ENCODE peak calls at places on chromosomes 1 and 21, in five cellular contexts. A is RPMI7951; W is stimulated activated CD8-positive, alpha-beta memory T cell treated with anti-CD3 and anti-CD28 coated beads, Interleukin-7, amount 100 ng/mL, for 1 hour; I is foreskin fibroblast; F is T-helper 2 cell. Q is an unnamed sample.

GRCh38 chr1:221776495-221777413 is 34.9 kb upstream of the DUSP10 start:
- DNase-seq in F (peak; percentile 47), I (no peak), A (peak; percentile 36), W (no peak), Q (peak; percentile 25)

GRCh38 chr21:32021319-32022027 is 148.7 kb downstream of the HUNK start:
- DNase-seq in I (no peak), W (no peak), A (no peak), F (no peak), Q (no peak)

GRCh38 chr1:119947468-119947867 is 51.2 kb upstream of the ADAM30 start:
- DNase-seq in F (no peak), W (no peak), A (peak; percentile 86), I (peak; percentile 91), Q (no peak)

GRCh38 chr1:177849130-177849529 is 120.7 kb downstream of the SEC16B start:
- DNase-seq in F (no peak), W (no peak), A (no peak), I (peak; percentile 48), Q (no peak)

GRCh38 chr1:207034998-207035397 is 2.4 kb upstream of the C1orf116 start:
- DNase-seq in I (peak; percentile 68), F (no peak), W (no peak), A (peak; percentile 55), Q (no peak)

GRCh38 chr1:183349201-183349711 is 68.9 kb downstream of the NMNAT2 start:
- DNase-seq in F (no peak), I (peak; percentile 40), A (peak; percentile 44), W (no peak), Q (no peak)

GRCh38 chr21:41497836-41498235 is 10.1 kb downstream of the TMPRSS2 start:
- DNase-seq in A (no peak), F (no peak), W (no peak), I (no peak), Q (no peak)

GRCh38 chr1:240031414-240031813 is 60.3 kb upstream of the FMN2 start:
- DNase-seq in W (no peak), A (peak; percentile 35), F (no peak), I (peak; percentile 58), Q (no peak)

GRCh38 chr1:85576642-85577420 is 3.7 kb upstream of the CCN1 start:
- DNase-seq in F (peak; percentile 62), W (no peak), I (peak; percentile 93), A (peak; percentile 93), Q (peak; percentile 87)

GRCh38 chr1:33927721-33928120 is 63.8 kb downstream of the HMGB4 start:
- DNase-seq in I (no peak), F (no peak), W (no peak), A (peak; percentile 56), Q (no peak)

GRCh38 chr1:153629343-153629665 is 1.1 kb downstream of the S100A1 start:
- DNase-seq in F (no peak), W (no peak), A (no peak), I (no peak), Q (no peak)

GRCh38 chr1:209873067-209873810 is 45.5 kb downstream of the UTP25 start:
- DNase-seq in W (no peak), A (peak; percentile 68), I (peak; percentile 78), F (no peak), Q (no peak)

GRCh38 chr1:169086603-169087455 is 19.7 kb upstream of the ATP1B1 start:
- DNase-seq in W (no peak), F (peak; percentile 25), A (peak; percentile 25), I (no peak), Q (peak; percentile 16)

GRCh38 chr1:152182431-152182830 is 23.4 kb upstream of the RPTN start:
- DNase-seq in A (peak; percentile 26), W (no peak), I (no peak), F (peak; percentile 10), Q (no peak)

GRCh38 chr1:38446936-38447335 is 400.3 kb upstream of the POU3F1 start:
- DNase-seq in F (no peak), I (no peak), A (no peak), W (no peak), Q (no peak)

GRCh38 chr1:202143768-202144509 is 598 bp downstream of the ARL8A start:
- DNase-seq in A (no peak), W (no peak), F (peak; percentile 52), I (no peak), Q (peak; percentile 75)

GRCh38 chr1:60149254-60149653 is 75.7 kb upstream of the C1orf87 start:
- DNase-seq in I (no peak), F (no peak), A (no peak), W (no peak), Q (no peak)

GRCh38 chr1:207866471-207867135 is 44.3 kb downstream of the CD34 start:
- DNase-seq in F (peak; percentile 48), I (no peak), A (no peak), W (no peak), Q (no peak)

GRCh38 chr1:172932981-172933380 is 117.8 kb downstream of the TNFSF18 start:
- DNase-seq in W (no peak), I (no peak), F (no peak), A (peak; percentile 54), Q (no peak)

GRCh38 chr1:92030701-92031107 is 919 bp downstream of the EPHX4 start:
- DNase-seq in A (peak; percentile 65), F (peak; percentile 49), I (no peak), W (no peak), Q (no peak)